ENCODE peak calls at places on chromosomes 11 and 22, in four cellular contexts. P, Q, X and V are unnamed samples.
A peak's percentile ranks its signal among the peaks of the same experiment; 100 is the strongest.

GRCh38 chr22:20051927-20052308 is 28.1 kb upstream of the DGCR8 start:
- DNase-seq in P (no peak), Q (no peak), X (no peak), V (no peak)

GRCh38 chr11:68962527-68963250 is 18.1 kb downstream of the MRGPRD start:
- DNase-seq in X (no peak), Q (no peak), P (no peak), V (no peak)

GRCh38 chr11:62689421-62690183 is at the start of gene LRRN4CL:
- DNase-seq in Q (no peak), P (peak; percentile 88), X (peak; percentile 91), V (no peak)

GRCh38 chr11:32331792-32332191 is 103.5 kb downstream of the WT1 start:
- DNase-seq in P (no peak), Q (no peak), X (no peak), V (no peak)

GRCh38 chr11:65041206-65042035 is at the start of gene SAC3D1:
- DNase-seq in Q (peak; percentile 66), P (peak; percentile 46), X (peak; percentile 63), V (peak; percentile 72)

GRCh38 chr11:70545626-70545945 is 147.3 kb downstream of the CTTN start:
- DNase-seq in P (no peak), X (peak; percentile 37), Q (no peak), V (no peak)

GRCh38 chr11:111091341-111091740 is 154.2 kb upstream of the POU2AF2 start:
- DNase-seq in Q (no peak), X (no peak), P (no peak), V (no peak)

GRCh38 chr11:104637652-104638170 is 260.5 kb downstream of the CASP12 start:
- DNase-seq in X (no peak), P (no peak), Q (no peak), V (peak; percentile 19)

GRCh38 chr11:68039526-68040086 is 781 bp downstream of the TCIRG1 start:
- DNase-seq in Q (peak; percentile 20), P (no peak), X (no peak), V (peak; percentile 44)

GRCh38 chr11:133966924-133967598 is 10.3 kb upstream of the IGSF9B start:
- DNase-seq in X (no peak), Q (no peak), P (no peak), V (peak; percentile 83)

GRCh38 chr11:19050281-19050680 is 10.2 kb downstream of the MRGPRX2 start:
- DNase-seq in X (no peak), Q (no peak), P (no peak), V (no peak)

GRCh38 chr11:19055905-19056304 is 4.6 kb downstream of the MRGPRX2 start:
- DNase-seq in X (no peak), P (no peak), Q (no peak), V (no peak)

GRCh38 chr11:19053909-19054308 is 6.6 kb downstream of the MRGPRX2 start:
- DNase-seq in X (no peak), P (no peak), Q (no peak), V (no peak)

GRCh38 chr11:19060629-19061028 is at the start of gene MRGPRX2:
- DNase-seq in Q (no peak), X (no peak), P (no peak), V (no peak)

DNA sequence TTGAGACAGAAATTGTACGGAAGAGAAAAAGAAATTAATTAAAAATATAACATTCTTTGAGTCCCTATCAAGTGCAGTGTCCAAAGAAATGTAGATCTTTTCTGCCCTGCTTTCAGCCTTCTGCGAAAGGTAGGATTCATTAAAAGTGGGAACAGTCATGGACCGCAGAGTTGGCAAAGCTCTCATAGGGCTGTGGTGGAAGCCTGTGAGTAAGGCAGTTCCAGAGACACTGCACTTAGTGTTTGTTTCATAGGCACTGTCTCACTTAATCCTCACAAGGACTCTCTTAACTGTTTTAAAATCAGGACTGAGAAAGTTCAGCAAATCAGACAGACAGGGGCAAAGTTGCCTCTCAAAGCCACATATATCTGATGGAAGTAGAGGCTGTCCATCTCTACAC is 5.5 kb downstream of the MRGPRX2 start:
- DNase-seq in P (peak; percentile 12), X (peak; percentile 28), Q (no peak), V (no peak)
- H2AFZ ChIP-seq in P (no peak overlapping the region), X (no peak overlapping the region), Q (no peak overlapping the region), V (no peak overlapping the region)

DNA sequence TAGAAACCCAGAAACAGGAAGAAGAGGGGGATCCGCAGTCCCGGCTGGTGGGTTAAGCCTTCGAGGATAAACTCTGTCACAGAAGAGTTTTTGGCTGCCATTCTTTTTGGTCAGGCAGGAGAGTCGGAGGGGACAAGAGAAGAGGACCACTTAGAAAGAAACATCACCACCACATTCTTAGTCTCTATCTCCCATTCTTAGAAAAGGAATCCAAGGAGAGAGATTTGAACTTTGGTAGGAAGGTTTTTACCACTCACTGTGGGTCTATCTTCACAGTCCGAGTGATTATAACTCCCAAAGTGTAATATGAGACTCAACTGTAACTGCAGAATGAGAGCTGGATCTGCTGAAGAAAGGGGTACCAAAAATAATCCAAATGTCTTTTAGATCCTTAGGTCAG is at the start of gene OR8B12:
- DNase-seq in Q (no peak), X (no peak), P (no peak), V (no peak)
- H2AFZ ChIP-seq in Q (no peak within 1 kb of the TSS), X (no peak within 1 kb of the TSS), P (no peak within 1 kb of the TSS), V (no peak within 1 kb of the TSS)

GRCh38 chr22:23384451-23384850 is 195.6 kb downstream of the IGLL1 start:
- DNase-seq in X (no peak), Q (no peak), P (no peak), V (no peak)
- H2AFZ ChIP-seq in X (no peak overlapping the region), Q (no peak overlapping the region), P (no peak overlapping the region), V (no peak overlapping the region)

GRCh38 chr11:129637983-129638776 is 177.5 kb upstream of the TMEM45B start:
- DNase-seq in Q (no peak), P (no peak), X (no peak), V (no peak)
- H2AFZ ChIP-seq in Q (no peak overlapping the region), P (no peak overlapping the region), X (no peak overlapping the region), V (no peak overlapping the region)

GRCh38 chr11:22340803-22341581 is 2.8 kb downstream of the SLC17A6 start:
- DNase-seq in X (no peak), Q (no peak), P (no peak), V (peak; percentile 66)
- H2AFZ ChIP-seq in X (no peak overlapping the region), Q (no peak overlapping the region), P (no peak overlapping the region), V (peak overlapping the region; percentile 88)

GRCh38 chr22:26416256-26416655 is 12.8 kb upstream of the ASPHD2 start:
- DNase-seq in X (no peak), P (no peak), Q (no peak), V (no peak)

GRCh38 chr22:26414347-26414746 is 14.7 kb upstream of the ASPHD2 start:
- DNase-seq in X (no peak), Q (no peak), P (no peak), V (no peak)

GRCh38 chr22:26416670-26417270 is 12.3 kb upstream of the ASPHD2 start:
- DNase-seq in X (peak; percentile 88), Q (no peak), P (peak; percentile 84), V (peak; percentile 83)

GRCh38 chr22:26417406-26417805 is 11.7 kb upstream of the ASPHD2 start:
- DNase-seq in P (no peak), X (no peak), Q (no peak), V (no peak)

GRCh38 chr22:26418620-26419019 is 10.4 kb upstream of the ASPHD2 start:
- DNase-seq in P (no peak), X (no peak), Q (no peak), V (no peak)
- H2AFZ ChIP-seq in P (no peak overlapping the region), X (no peak overlapping the region), Q (no peak overlapping the region), V (peak overlapping the region; percentile 85)

GRCh38 chr11:73645570-73645969 is 811 bp upstream of the PLEKHB1 start:
- DNase-seq in P (no peak), Q (no peak), X (no peak), V (peak; percentile 62)

GRCh38 chr11:73648629-73649046 is 2.3 kb downstream of the PLEKHB1 start:
- DNase-seq in P (no peak), Q (no peak), X (no peak), V (no peak)

GRCh38 chr11:73649206-73649605 is 2.8 kb downstream of the PLEKHB1 start:
- DNase-seq in X (no peak), P (no peak), Q (no peak), V (no peak)

GRCh38 chr11:73647459-73648100 is 1.2 kb downstream of the PLEKHB1 start:
- DNase-seq in Q (peak; percentile 78), X (peak; percentile 79), P (peak; percentile 64), V (peak; percentile 97)

GRCh38 chr11:73645972-73646631 is at the start of gene PLEKHB1:
- DNase-seq in X (no peak), P (no peak), Q (no peak), V (peak; percentile 92)
- H2AFZ ChIP-seq in X (no peak within 1 kb of the TSS), P (peak within 1 kb of the TSS; percentile 26), Q (peak within 1 kb of the TSS; percentile 29), V (peak within 1 kb of the TSS; percentile 99)

DNA sequence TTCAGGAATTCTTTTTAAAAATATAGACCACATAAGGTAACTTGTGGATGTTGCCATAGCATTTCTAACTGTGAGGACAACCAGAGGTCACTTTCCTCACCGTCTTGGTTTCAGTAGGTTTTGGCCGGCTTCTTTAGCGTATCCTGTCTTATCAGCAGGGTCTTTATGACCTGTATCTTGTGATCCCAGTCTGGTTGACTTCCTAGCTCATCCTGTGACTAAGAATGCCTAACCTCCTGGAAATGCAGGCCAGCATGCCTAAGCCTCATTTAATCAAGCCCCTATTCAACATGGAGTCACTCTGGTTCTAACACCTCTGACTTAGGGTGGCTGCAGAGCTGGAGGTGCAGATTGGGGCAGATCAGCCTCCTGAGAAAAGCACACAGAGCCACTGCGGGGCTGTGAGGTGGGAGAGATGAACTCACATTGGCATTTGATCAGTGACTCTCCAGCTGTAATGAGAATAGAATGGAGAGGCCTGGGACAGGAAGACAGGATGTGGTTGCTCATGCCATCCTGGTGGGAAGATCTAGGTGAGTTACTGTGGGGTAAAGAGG is 41.1 kb upstream of the TOP3B start:
- DNase-seq in Q (no peak), P (no peak), X (no peak), V (no peak)
- H2AFZ ChIP-seq in Q (no peak overlapping the region), P (no peak overlapping the region), X (no peak overlapping the region), V (no peak overlapping the region)